ENCODE peak calls at places on chromosomes 13 and 19, in eight cellular contexts. One of them, this sample, is unnamed.
A peak's percentile ranks its signal among the peaks of the same experiment; 100 is the strongest.

GRCh38 chr19:11446652-11447301 is 11.3 kb downstream of the PRKCSH start:
- DNase-seq in ovary: no peak
- DNase-seq in uterus: peak; percentile 52
- DNase-seq in heart right ventricle: peak; percentile 74
- DNase-seq in upper lobe of right lung: peak; percentile 82
- DNase-seq in GM23248: peak; percentile 60
- DNase-seq in neuronal stem cell: no peak
- DNase-seq in body of pancreas: peak; percentile 65
- DNase-seq in this sample: peak; percentile 78

GRCh38 chr19:7069904-7070226 is 362 bp downstream of the ZNF557 start:
- DNase-seq in neuronal stem cell: peak; percentile 17
- DNase-seq in uterus: no peak
- DNase-seq in GM23248: peak; percentile 71
- DNase-seq in ovary: no peak
- DNase-seq in body of pancreas: no peak
- DNase-seq in heart right ventricle: no peak
- DNase-seq in upper lobe of right lung: no peak
- DNase-seq in this sample: no peak

GRCh38 chr13:20128459-20128927 is 32.4 kb downstream of the GJA3 start:
- DNase-seq in upper lobe of right lung: peak; percentile 76
- DNase-seq in neuronal stem cell: no peak
- DNase-seq in heart right ventricle: no peak
- DNase-seq in body of pancreas: peak; percentile 74
- DNase-seq in GM23248: no peak
- DNase-seq in uterus: no peak
- DNase-seq in ovary: no peak
- DNase-seq in this sample: peak; percentile 58

GRCh38 chr13:109243311-109243951 is 543.0 kb downstream of the IRS2 start:
- DNase-seq in heart right ventricle: no peak
- DNase-seq in upper lobe of right lung: no peak
- DNase-seq in uterus: no peak
- DNase-seq in GM23248: peak; percentile 85
- DNase-seq in ovary: no peak
- DNase-seq in body of pancreas: no peak
- DNase-seq in neuronal stem cell: no peak
- DNase-seq in this sample: no peak

GRCh38 chr13:51341804-51342203 is 2.3 kb downstream of the SERPINE3 start:
- DNase-seq in neuronal stem cell: no peak
- DNase-seq in GM23248: no peak
- DNase-seq in uterus: no peak
- DNase-seq in ovary: no peak
- DNase-seq in heart right ventricle: no peak
- DNase-seq in body of pancreas: no peak
- DNase-seq in upper lobe of right lung: no peak
- DNase-seq in this sample: no peak

GRCh38 chr13:31110169-31110568 is 51.5 kb downstream of the HSPH1 start:
- DNase-seq in body of pancreas: no peak
- DNase-seq in ovary: no peak
- DNase-seq in GM23248: no peak
- DNase-seq in uterus: no peak
- DNase-seq in heart right ventricle: no peak
- DNase-seq in neuronal stem cell: no peak
- DNase-seq in upper lobe of right lung: no peak
- DNase-seq in this sample: no peak

GRCh38 chr19:873084-874019 is 13.9 kb downstream of the CFD start:
- DNase-seq in heart right ventricle: no peak
- DNase-seq in body of pancreas: no peak
- DNase-seq in upper lobe of right lung: peak; percentile 81
- DNase-seq in uterus: no peak
- DNase-seq in neuronal stem cell: no peak
- DNase-seq in GM23248: peak; percentile 76
- DNase-seq in ovary: no peak
- DNase-seq in this sample: no peak

GRCh38 chr19:22601906-22602630 is 32.1 kb upstream of the ZNF492 start:
- DNase-seq in heart right ventricle: no peak
- DNase-seq in neuronal stem cell: no peak
- DNase-seq in body of pancreas: no peak
- DNase-seq in GM23248: no peak
- DNase-seq in uterus: no peak
- DNase-seq in upper lobe of right lung: no peak
- DNase-seq in ovary: no peak
- DNase-seq in this sample: no peak

GRCh38 chr13:105552078-105552477 is 983.4 kb downstream of the EFNB2 start:
- DNase-seq in upper lobe of right lung: no peak
- DNase-seq in uterus: no peak
- DNase-seq in ovary: no peak
- DNase-seq in heart right ventricle: no peak
- DNase-seq in GM23248: no peak
- DNase-seq in body of pancreas: no peak
- DNase-seq in neuronal stem cell: no peak
- DNase-seq in this sample: no peak

GRCh38 chr19:41363371-41363752 is 587 bp downstream of the B9D2 start:
- DNase-seq in upper lobe of right lung: no peak
- DNase-seq in ovary: no peak
- DNase-seq in neuronal stem cell: no peak
- DNase-seq in uterus: no peak
- DNase-seq in heart right ventricle: no peak
- DNase-seq in body of pancreas: no peak
- DNase-seq in GM23248: no peak
- DNase-seq in this sample: no peak

GRCh38 chr19:35657904-35658700 is 8.2 kb upstream of the UPK1A start:
- DNase-seq in GM23248: peak; percentile 15
- DNase-seq in uterus: no peak
- DNase-seq in heart right ventricle: no peak
- DNase-seq in upper lobe of right lung: no peak
- DNase-seq in neuronal stem cell: no peak
- DNase-seq in ovary: no peak
- DNase-seq in body of pancreas: no peak
- DNase-seq in this sample: no peak

GRCh38 chr19:5451494-5451893 is 3.7 kb upstream of the ZNRF4 start:
- DNase-seq in uterus: no peak
- DNase-seq in body of pancreas: no peak
- DNase-seq in neuronal stem cell: no peak
- DNase-seq in heart right ventricle: no peak
- DNase-seq in ovary: no peak
- DNase-seq in GM23248: no peak
- DNase-seq in upper lobe of right lung: no peak
- DNase-seq in this sample: no peak

GRCh38 chr19:5450482-5450881 is 4.7 kb upstream of the ZNRF4 start:
- DNase-seq in heart right ventricle: no peak
- DNase-seq in neuronal stem cell: no peak
- DNase-seq in GM23248: no peak
- DNase-seq in uterus: no peak
- DNase-seq in body of pancreas: no peak
- DNase-seq in ovary: no peak
- DNase-seq in upper lobe of right lung: no peak
- DNase-seq in this sample: no peak

GRCh38 chr19:5445667-5446066 is 9.6 kb upstream of the ZNRF4 start:
- DNase-seq in neuronal stem cell: no peak
- DNase-seq in body of pancreas: no peak
- DNase-seq in heart right ventricle: no peak
- DNase-seq in ovary: no peak
- DNase-seq in upper lobe of right lung: no peak
- DNase-seq in uterus: no peak
- DNase-seq in GM23248: peak; percentile 60
- DNase-seq in this sample: no peak

GRCh38 chr19:5447700-5448311 is 7.4 kb upstream of the ZNRF4 start:
- DNase-seq in heart right ventricle: no peak
- DNase-seq in upper lobe of right lung: no peak
- DNase-seq in ovary: no peak
- DNase-seq in uterus: no peak
- DNase-seq in neuronal stem cell: no peak
- DNase-seq in GM23248: peak; percentile 52
- DNase-seq in body of pancreas: no peak
- DNase-seq in this sample: no peak

GRCh38 chr19:5448374-5448773 is 6.8 kb upstream of the ZNRF4 start:
- DNase-seq in GM23248: no peak
- DNase-seq in heart right ventricle: no peak
- DNase-seq in neuronal stem cell: no peak
- DNase-seq in uterus: no peak
- DNase-seq in upper lobe of right lung: no peak
- DNase-seq in body of pancreas: peak; percentile 20
- DNase-seq in ovary: no peak
- DNase-seq in this sample: no peak
- H3K27ac ChIP-seq in GM23248: no peak overlapping the region
- H3K27ac ChIP-seq in heart right ventricle: no peak overlapping the region
- H3K27ac ChIP-seq in neuronal stem cell: no peak overlapping the region
- H3K27ac ChIP-seq in uterus: no peak overlapping the region
- H3K27ac ChIP-seq in upper lobe of right lung: no peak overlapping the region
- H3K27ac ChIP-seq in body of pancreas: no peak overlapping the region
- H3K27ac ChIP-seq in ovary: no peak overlapping the region
- H3K27ac ChIP-seq in this sample: no peak overlapping the region

GRCh38 chr13:41955605-41956004 is 5.3 kb downstream of the VWA8 start:
- DNase-seq in body of pancreas: no peak
- DNase-seq in ovary: no peak
- DNase-seq in upper lobe of right lung: no peak
- DNase-seq in neuronal stem cell: no peak
- DNase-seq in heart right ventricle: no peak
- DNase-seq in GM23248: no peak
- DNase-seq in uterus: no peak
- DNase-seq in this sample: no peak

GRCh38 chr13:41956272-41956671 is 4.6 kb downstream of the VWA8 start:
- DNase-seq in body of pancreas: no peak
- DNase-seq in ovary: no peak
- DNase-seq in heart right ventricle: no peak
- DNase-seq in upper lobe of right lung: no peak
- DNase-seq in GM23248: no peak
- DNase-seq in uterus: no peak
- DNase-seq in neuronal stem cell: no peak
- DNase-seq in this sample: no peak

GRCh38 chr13:41962994-41963393 is 2.1 kb upstream of the VWA8 start:
- DNase-seq in body of pancreas: no peak
- DNase-seq in ovary: no peak
- DNase-seq in uterus: no peak
- DNase-seq in GM23248: no peak
- DNase-seq in neuronal stem cell: no peak
- DNase-seq in heart right ventricle: no peak
- DNase-seq in upper lobe of right lung: no peak
- DNase-seq in this sample: no peak

GRCh38 chr13:41960700-41961697 is at the start of gene VWA8:
- DNase-seq in neuronal stem cell: peak; percentile 57
- DNase-seq in GM23248: peak; percentile 89
- DNase-seq in body of pancreas: peak; percentile 87
- DNase-seq in heart right ventricle: peak; percentile 85
- DNase-seq in ovary: peak; percentile 73
- DNase-seq in upper lobe of right lung: peak; percentile 93
- DNase-seq in uterus: peak; percentile 75
- DNase-seq in this sample: peak; percentile 88

DNA sequence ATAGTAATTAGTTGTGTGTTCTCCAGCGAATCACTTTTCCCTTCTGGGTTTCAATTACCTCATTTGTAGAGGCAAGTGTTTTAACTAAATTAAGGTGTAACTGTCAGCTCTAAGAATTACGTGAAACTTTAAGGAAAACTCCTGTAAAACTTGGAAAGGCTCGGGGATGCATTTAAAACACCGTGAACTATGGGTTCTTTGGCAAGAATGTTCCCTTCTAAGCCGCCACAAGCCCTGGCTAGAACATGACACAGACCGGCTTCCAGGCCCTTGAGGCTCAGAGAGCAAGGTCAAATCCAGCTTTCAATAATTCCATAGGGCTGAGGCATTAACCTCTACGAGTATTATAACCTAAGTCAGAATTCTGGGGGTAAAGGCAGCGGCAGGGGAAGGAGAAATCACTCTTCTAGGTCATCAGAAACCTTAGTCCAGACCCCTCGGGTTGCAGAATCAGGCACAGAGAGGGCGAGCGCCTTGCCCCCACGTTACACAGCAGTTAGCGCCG is 662 bp downstream of the VWA8 start:
- DNase-seq in heart right ventricle: no peak
- DNase-seq in GM23248: peak; percentile 71
- DNase-seq in body of pancreas: peak; percentile 36
- DNase-seq in ovary: no peak
- DNase-seq in upper lobe of right lung: no peak
- DNase-seq in neuronal stem cell: no peak
- DNase-seq in uterus: no peak
- DNase-seq in this sample: no peak
- H3K27ac ChIP-seq in heart right ventricle: peak overlapping the region; percentile 92
- H3K27ac ChIP-seq in GM23248: peak overlapping the region; percentile 71
- H3K27ac ChIP-seq in body of pancreas: peak overlapping the region; percentile 88
- H3K27ac ChIP-seq in ovary: peak overlapping the region; percentile 71
- H3K27ac ChIP-seq in upper lobe of right lung: peak overlapping the region; percentile 88
- H3K27ac ChIP-seq in neuronal stem cell: no peak overlapping the region
- H3K27ac ChIP-seq in uterus: peak overlapping the region; percentile 90
- H3K27ac ChIP-seq in this sample: peak overlapping the region; percentile 88

DNA sequence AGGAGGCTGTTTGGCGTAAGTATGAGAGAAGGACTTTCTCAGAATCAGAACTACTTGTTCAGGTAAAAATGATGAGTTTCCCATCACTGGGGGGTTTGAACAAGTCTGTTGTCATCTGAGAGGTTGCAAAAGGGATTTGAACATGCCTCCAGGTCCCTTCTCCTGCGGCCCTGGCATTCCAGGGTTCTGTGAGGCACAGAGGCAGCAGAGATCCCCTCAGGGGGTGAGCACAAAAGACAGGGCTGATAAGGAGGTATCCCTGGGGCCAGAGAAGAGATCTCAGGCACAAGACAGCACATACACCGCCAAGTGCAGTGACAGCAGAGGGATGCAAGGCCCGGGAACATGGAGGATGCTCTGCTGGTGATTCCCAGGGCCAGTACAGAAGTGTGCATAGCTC is 275.8 kb upstream of the TSHZ3 start:
- DNase-seq in body of pancreas: no peak
- DNase-seq in GM23248: no peak
- DNase-seq in uterus: no peak
- DNase-seq in ovary: no peak
- DNase-seq in upper lobe of right lung: no peak
- DNase-seq in neuronal stem cell: no peak
- DNase-seq in heart right ventricle: no peak
- DNase-seq in this sample: no peak
- H3K27ac ChIP-seq in body of pancreas: no peak overlapping the region
- H3K27ac ChIP-seq in GM23248: no peak overlapping the region
- H3K27ac ChIP-seq in uterus: no peak overlapping the region
- H3K27ac ChIP-seq in ovary: no peak overlapping the region
- H3K27ac ChIP-seq in upper lobe of right lung: no peak overlapping the region
- H3K27ac ChIP-seq in neuronal stem cell: no peak overlapping the region
- H3K27ac ChIP-seq in heart right ventricle: no peak overlapping the region
- H3K27ac ChIP-seq in this sample: no peak overlapping the region

DNA sequence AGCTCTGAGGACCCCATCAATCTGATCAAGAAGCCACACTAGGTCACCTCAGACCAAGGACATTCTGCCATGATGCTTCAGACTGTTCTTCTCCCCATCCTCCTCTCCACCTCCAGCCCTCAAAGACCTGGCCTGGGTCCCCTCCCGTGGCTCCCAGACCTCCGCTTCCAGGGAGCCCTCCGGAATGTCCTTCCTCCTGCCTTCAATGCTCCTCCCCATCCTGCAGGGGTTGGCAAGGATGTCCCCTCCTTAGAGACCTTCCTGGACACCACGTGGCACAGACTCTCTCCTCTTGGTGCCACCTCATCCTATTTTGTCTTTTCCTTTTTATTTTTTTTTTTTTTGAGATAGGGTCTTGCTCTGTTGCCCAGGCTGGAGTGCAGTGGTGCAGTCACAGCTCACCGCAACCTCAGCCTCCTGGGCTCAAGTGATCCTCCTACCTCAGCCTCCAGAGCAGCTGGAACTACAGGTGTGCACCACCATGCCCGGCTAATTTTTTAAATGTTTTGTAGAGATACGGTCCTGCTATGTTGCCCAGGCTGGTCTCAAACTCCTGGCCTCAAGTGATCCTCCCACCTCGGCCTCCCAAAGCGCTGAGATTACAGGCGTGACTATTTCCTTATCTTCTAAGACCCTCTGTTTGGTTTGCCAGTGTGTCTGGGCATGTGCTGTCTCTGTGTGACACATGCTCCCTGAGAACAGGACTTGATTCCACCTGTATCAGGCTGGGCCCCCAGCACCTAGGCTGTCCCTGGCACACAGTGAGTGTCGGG is 84.9 kb downstream of the GNG7 start:
- DNase-seq in neuronal stem cell: no peak
- DNase-seq in heart right ventricle: no peak
- DNase-seq in upper lobe of right lung: no peak
- DNase-seq in body of pancreas: no peak
- DNase-seq in uterus: no peak
- DNase-seq in GM23248: no peak
- DNase-seq in ovary: no peak
- DNase-seq in this sample: no peak
- H3K27ac ChIP-seq in neuronal stem cell: no peak overlapping the region
- H3K27ac ChIP-seq in heart right ventricle: no peak overlapping the region
- H3K27ac ChIP-seq in upper lobe of right lung: no peak overlapping the region
- H3K27ac ChIP-seq in body of pancreas: no peak overlapping the region
- H3K27ac ChIP-seq in uterus: no peak overlapping the region
- H3K27ac ChIP-seq in GM23248: no peak overlapping the region
- H3K27ac ChIP-seq in ovary: no peak overlapping the region
- H3K27ac ChIP-seq in this sample: no peak overlapping the region